ENCODE peak calls at places on chromosomes 3 and 15, in four cellular contexts. One of them, this sample, is unnamed.

GRCh38 chr3:57048052-57048671 is 12.3 kb upstream of the SPATA12 start:
- DNase-seq in H9: no peak
- DNase-seq in GM23338: no peak
- DNase-seq in right lobe of liver: no peak
- DNase-seq in this sample: no peak

GRCh38 chr3:54970895-54971294 is 43.0 kb upstream of the LRTM1 start:
- DNase-seq in right lobe of liver: no peak
- DNase-seq in GM23338: no peak
- DNase-seq in H9: no peak
- DNase-seq in this sample: no peak

GRCh38 chr15:75573643-75574384 is 5.3 kb downstream of the PTPN9 start:
- DNase-seq in right lobe of liver: no peak
- DNase-seq in H9: no peak
- DNase-seq in GM23338: peak; percentile 63
- DNase-seq in this sample: no peak

GRCh38 chr3:37456270-37456708 is 281.9 kb upstream of the LRRFIP2 start:
- DNase-seq in H9: no peak
- DNase-seq in right lobe of liver: peak; percentile 69
- DNase-seq in GM23338: peak; percentile 26
- DNase-seq in this sample: no peak

GRCh38 chr3:53382106-53382505 is 34.8 kb upstream of the DCP1A start:
- DNase-seq in right lobe of liver: no peak
- DNase-seq in H9: no peak
- DNase-seq in GM23338: no peak
- DNase-seq in this sample: no peak

GRCh38 chr3:18808423-18808822 is 339.9 kb upstream of the KCNH8 start:
- DNase-seq in H9: no peak
- DNase-seq in right lobe of liver: no peak
- DNase-seq in GM23338: no peak
- DNase-seq in this sample: no peak

GRCh38 chr3:120560304-120561250 is 35.6 kb upstream of the NDUFB4 start:
- DNase-seq in GM23338: peak; percentile 67
- DNase-seq in H9: peak; percentile 55
- DNase-seq in right lobe of liver: no peak
- DNase-seq in this sample: no peak

GRCh38 chr15:73051811-73052678 is at the start of gene NEO1:
- DNase-seq in GM23338: peak; percentile 89
- DNase-seq in H9: peak; percentile 89
- DNase-seq in right lobe of liver: peak; percentile 92
- DNase-seq in this sample: peak; percentile 84

GRCh38 chr3:141343824-141344223 is 24.5 kb upstream of the ZBTB38 start:
- DNase-seq in right lobe of liver: no peak
- DNase-seq in H9: no peak
- DNase-seq in GM23338: no peak
- DNase-seq in this sample: no peak
- H3K4me1 ChIP-seq in right lobe of liver: peaks cover 31% of the 10 kb centered on the region
- H3K4me1 ChIP-seq in H9: no peaks in the 10 kb centered on the region
- H3K4me1 ChIP-seq in GM23338: peaks cover 5% of the 10 kb centered on the region
- H3K4me1 ChIP-seq in this sample: no peaks in the 10 kb centered on the region

DNA sequence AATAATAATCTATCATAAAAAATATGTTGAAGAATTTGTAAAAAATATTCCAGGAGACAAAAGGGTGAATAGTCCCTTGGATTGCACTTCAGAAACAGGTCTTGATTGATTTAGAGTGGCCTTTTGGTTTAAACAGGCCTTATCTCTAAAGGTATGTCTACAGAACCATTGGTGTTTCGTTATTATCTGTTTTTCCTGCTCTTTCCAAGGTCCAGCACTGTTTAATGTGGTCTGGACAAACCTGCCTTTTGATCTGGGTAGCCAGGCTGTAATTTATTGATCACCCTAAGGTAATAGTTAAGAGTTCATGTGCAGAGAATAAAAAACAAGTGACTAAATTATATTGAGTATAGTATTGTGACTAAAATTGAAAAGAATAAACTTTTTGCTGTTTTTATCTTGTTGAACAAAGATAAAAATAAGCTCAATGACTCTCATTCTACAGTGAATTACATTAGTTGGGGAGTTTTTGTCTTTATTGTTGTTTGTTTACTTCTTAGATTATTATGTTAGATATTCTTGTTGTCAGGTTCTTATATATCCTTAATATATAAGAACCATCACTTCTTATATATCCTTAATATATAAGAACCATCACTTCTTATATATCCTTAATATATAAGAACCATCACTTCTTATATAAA is 25.1 kb downstream of the SLC2A2 start:
- DNase-seq in GM23338: no peak
- DNase-seq in right lobe of liver: no peak
- DNase-seq in H9: no peak
- DNase-seq in this sample: no peak
- H3K4me1 ChIP-seq in GM23338: no peaks in the 10 kb centered on the region
- H3K4me1 ChIP-seq in right lobe of liver: peaks cover 91% of the 10 kb centered on the region
- H3K4me1 ChIP-seq in H9: no peaks in the 10 kb centered on the region
- H3K4me1 ChIP-seq in this sample: no peaks in the 10 kb centered on the region

GRCh38 chr3:31161889-31162288 is 267.4 kb upstream of the GADL1 start:
- DNase-seq in H9: no peak
- DNase-seq in GM23338: no peak
- DNase-seq in right lobe of liver: no peak
- DNase-seq in this sample: no peak

GRCh38 chr3:31157893-31158620 is 263.6 kb upstream of the GADL1 start:
- DNase-seq in H9: no peak
- DNase-seq in GM23338: no peak
- DNase-seq in right lobe of liver: peak; percentile 54
- DNase-seq in this sample: no peak

GRCh38 chr3:31159331-31160039 is 265.0 kb upstream of the GADL1 start:
- DNase-seq in GM23338: no peak
- DNase-seq in right lobe of liver: peak; percentile 85
- DNase-seq in H9: no peak
- DNase-seq in this sample: no peak

DNA sequence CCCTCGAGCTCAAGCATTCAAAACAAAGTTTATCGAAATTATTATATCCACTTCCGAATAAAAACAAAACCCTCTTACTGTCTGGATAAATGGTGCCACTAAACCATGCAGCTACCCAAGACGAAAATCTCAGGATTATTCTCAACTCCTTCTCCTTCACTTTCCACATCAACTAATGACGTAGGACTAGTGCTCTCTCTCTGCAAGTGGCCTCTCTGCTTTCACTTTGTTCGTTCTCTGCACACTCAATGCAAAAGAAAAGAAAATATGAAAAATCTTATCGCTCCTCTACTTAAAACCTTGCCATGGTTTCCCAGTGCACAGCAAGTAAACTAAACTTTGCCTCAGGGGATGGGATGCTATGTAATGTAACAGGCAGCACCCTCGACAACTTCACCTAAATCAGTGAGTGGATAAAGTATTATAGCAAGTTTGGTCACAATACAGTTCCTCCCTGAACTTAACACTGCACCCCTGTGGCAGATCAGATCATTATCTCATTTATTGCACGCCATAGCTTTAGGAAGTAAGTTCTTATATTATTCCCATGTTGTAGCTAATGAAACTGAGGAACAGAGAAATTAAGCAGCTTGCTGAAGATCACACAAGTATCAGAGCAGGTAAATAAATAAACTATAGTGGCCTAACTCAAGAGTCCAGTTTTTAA is 262.7 kb upstream of the GADL1 start:
- DNase-seq in H9: no peak
- DNase-seq in right lobe of liver: no peak
- DNase-seq in GM23338: no peak
- DNase-seq in this sample: peak; percentile 1
- H3K4me1 ChIP-seq in H9: no peaks in the 10 kb centered on the region
- H3K4me1 ChIP-seq in right lobe of liver: peaks cover 20% of the 10 kb centered on the region
- H3K4me1 ChIP-seq in GM23338: no peaks in the 10 kb centered on the region
- H3K4me1 ChIP-seq in this sample: no peaks in the 10 kb centered on the region

DNA sequence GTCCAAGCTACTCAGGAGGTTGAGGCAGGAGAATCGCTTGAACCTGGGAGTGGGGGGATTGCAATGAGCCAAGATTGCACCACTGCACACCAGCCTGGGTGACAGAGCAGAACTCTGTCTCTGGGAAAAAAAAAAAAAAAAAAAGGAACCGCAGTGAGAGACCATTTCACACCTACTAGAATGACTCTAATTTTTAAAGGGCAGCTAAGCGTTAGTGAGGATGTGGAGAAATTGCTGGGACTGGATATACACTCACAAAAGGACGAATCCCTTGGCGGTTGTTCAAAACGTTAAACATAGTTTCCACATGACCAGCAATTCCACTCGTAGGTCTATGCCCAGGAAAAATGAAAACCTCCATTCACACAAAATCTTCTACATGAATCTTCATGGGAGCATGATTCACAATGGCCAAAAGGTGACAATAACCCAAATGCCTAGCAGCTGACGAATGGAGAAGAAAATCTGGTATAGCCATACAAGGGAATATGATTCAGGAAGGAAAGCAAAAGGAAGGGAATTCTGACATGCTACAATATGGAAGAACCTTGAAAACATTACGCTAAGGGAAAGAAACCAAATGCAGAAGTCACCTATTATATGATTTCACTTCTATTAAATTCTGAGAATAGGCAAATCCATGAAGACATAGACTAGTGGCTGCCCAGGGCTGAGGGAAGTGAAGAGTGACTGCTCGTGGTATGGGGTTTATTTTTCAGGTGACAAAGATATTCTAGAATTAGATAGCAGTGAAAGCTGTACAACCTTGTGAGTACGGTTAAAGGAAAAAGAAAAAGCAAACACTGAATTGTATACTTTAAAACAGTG is 126.9 kb downstream of the CHSY1 start:
- DNase-seq in right lobe of liver: no peak
- DNase-seq in H9: no peak
- DNase-seq in GM23338: no peak
- DNase-seq in this sample: no peak
- H3K4me1 ChIP-seq in right lobe of liver: peaks cover 10% of the 10 kb centered on the region
- H3K4me1 ChIP-seq in H9: no peaks in the 10 kb centered on the region
- H3K4me1 ChIP-seq in GM23338: peaks cover 20% of the 10 kb centered on the region
- H3K4me1 ChIP-seq in this sample: peaks cover 25% of the 10 kb centered on the region

DNA sequence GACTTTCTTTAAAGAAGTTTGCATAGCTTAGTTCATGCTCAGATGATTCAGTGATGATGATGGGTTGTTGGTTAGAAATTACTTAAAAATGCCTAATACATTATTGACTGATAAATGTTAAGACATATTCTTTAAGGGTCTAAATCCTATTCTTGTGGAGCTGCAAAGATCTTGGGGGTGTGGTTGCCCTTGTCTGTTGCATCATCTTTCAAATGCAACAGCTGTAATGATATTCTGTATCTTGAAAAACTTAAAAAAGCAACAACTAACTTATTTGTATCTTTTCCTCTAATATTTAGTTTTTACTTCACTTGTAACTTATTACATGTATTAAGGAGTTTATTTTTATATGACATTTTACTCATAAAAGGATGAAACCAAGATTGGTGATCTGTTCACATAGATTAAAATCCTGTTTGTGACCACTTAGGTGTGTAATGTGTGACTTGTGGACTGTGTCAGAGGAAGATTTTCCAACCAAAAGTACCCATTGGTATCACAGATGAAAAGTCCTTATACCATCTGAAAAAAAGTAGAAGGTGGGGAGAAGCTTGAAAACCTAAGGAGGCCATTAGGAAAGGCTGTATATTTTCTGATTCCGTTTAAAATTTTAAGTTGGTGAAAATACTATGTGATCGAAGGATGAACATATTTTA is 142.8 kb downstream of the IGF1R start:
- DNase-seq in right lobe of liver: no peak
- DNase-seq in H9: no peak
- DNase-seq in GM23338: no peak
- DNase-seq in this sample: no peak
- H3K4me1 ChIP-seq in right lobe of liver: no peaks in the 10 kb centered on the region
- H3K4me1 ChIP-seq in H9: peaks cover 19% of the 10 kb centered on the region
- H3K4me1 ChIP-seq in GM23338: peaks cover 95% of the 10 kb centered on the region
- H3K4me1 ChIP-seq in this sample: no peaks in the 10 kb centered on the region

DNA sequence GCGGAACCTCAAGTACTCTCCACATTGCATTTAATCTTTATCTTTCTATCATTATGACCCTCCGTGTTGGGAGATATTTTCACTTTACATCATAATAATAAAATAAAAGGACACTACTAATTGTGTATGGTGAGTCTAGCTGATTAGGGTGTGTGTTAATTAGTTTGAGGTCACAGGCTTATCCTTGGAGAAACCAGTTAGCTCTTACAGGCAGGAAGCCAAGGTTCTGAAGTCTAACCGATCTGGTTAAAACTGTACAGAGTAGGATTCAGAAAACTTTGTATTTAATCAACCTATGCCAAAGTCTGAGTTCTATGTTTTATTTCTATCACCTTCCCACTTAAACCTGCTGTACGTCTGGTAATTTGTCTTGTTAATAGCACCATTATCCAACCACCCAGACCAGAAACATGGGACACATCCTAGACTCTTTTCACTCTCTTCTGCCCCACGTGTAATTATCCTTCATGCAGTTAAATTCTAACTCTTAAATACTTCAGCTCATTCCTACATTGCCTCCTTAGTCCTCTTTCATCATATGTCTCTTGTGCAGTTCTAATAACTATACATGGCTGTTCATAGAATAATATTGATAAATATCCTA is 14.6 kb downstream of the TIPARP start:
- DNase-seq in H9: no peak
- DNase-seq in GM23338: no peak
- DNase-seq in right lobe of liver: no peak
- DNase-seq in this sample: no peak
- H3K4me1 ChIP-seq in H9: no peaks in the 10 kb centered on the region
- H3K4me1 ChIP-seq in GM23338: no peaks in the 10 kb centered on the region
- H3K4me1 ChIP-seq in right lobe of liver: peaks cover 49% of the 10 kb centered on the region
- H3K4me1 ChIP-seq in this sample: peaks cover 39% of the 10 kb centered on the region

GRCh38 chr15:39631357-39631756 is 50.5 kb downstream of the THBS1 start:
- DNase-seq in right lobe of liver: no peak
- DNase-seq in GM23338: no peak
- DNase-seq in H9: no peak
- DNase-seq in this sample: no peak

GRCh38 chr15:39628821-39629220 is 47.9 kb downstream of the THBS1 start:
- DNase-seq in H9: no peak
- DNase-seq in GM23338: no peak
- DNase-seq in right lobe of liver: no peak
- DNase-seq in this sample: no peak

GRCh38 chr15:39629376-39629775 is 48.5 kb downstream of the THBS1 start:
- DNase-seq in right lobe of liver: no peak
- DNase-seq in GM23338: no peak
- DNase-seq in H9: no peak
- DNase-seq in this sample: peak; percentile 28

GRCh38 chr15:39628131-39628482 is 47.2 kb downstream of the THBS1 start:
- DNase-seq in GM23338: peak; percentile 43
- DNase-seq in H9: no peak
- DNase-seq in right lobe of liver: no peak
- DNase-seq in this sample: no peak

GRCh38 chr15:39629906-39630305 is 49.0 kb downstream of the THBS1 start:
- DNase-seq in H9: no peak
- DNase-seq in GM23338: no peak
- DNase-seq in right lobe of liver: no peak
- DNase-seq in this sample: no peak
- H3K4me1 ChIP-seq in H9: no peaks in the 10 kb centered on the region
- H3K4me1 ChIP-seq in GM23338: no peaks in the 10 kb centered on the region
- H3K4me1 ChIP-seq in right lobe of liver: no peaks in the 10 kb centered on the region
- H3K4me1 ChIP-seq in this sample: peaks cover 11% of the 10 kb centered on the region